ENCODE peak calls at places on chromosome 11, in nine cellular contexts. One of them, this sample, is unnamed.

GRCh38 chr11:93492464-93493251 is 50.5 kb downstream of the SMCO4 start:
- DNase-seq in sigmoid colon: no peak
- DNase-seq in uterus: no peak
- DNase-seq in lower lobe of right lung: no peak
- DNase-seq in esophagus muscularis mucosa: no peak
- DNase-seq in heart left ventricle: no peak
- DNase-seq in MM.1S: no peak
- DNase-seq in A549: no peak
- DNase-seq in left ventricle myocardium inferior: no peak
- DNase-seq in this sample: no peak

GRCh38 chr11:113193894-113194293 is 120.5 kb upstream of the TTC12 start:
- DNase-seq in left ventricle myocardium inferior: peak; percentile 66
- DNase-seq in lower lobe of right lung: no peak
- DNase-seq in uterus: peak; percentile 91
- DNase-seq in esophagus muscularis mucosa: no peak
- DNase-seq in sigmoid colon: no peak
- DNase-seq in MM.1S: no peak
- DNase-seq in heart left ventricle: no peak
- DNase-seq in A549: no peak
- DNase-seq in this sample: no peak

GRCh38 chr11:12724301-12725046 is 50.3 kb downstream of the TEAD1 start:
- DNase-seq in left ventricle myocardium inferior: peak; percentile 67
- DNase-seq in sigmoid colon: peak; percentile 95
- DNase-seq in MM.1S: no peak
- DNase-seq in esophagus muscularis mucosa: no peak
- DNase-seq in lower lobe of right lung: peak; percentile 59
- DNase-seq in heart left ventricle: peak; percentile 80
- DNase-seq in A549: peak; percentile 88
- DNase-seq in uterus: peak; percentile 90
- DNase-seq in this sample: peak; percentile 88

GRCh38 chr11:35943294-35943693 is 568 bp upstream of the LDLRAD3 start:
- DNase-seq in sigmoid colon: no peak
- DNase-seq in MM.1S: no peak
- DNase-seq in lower lobe of right lung: no peak
- DNase-seq in heart left ventricle: no peak
- DNase-seq in uterus: no peak
- DNase-seq in esophagus muscularis mucosa: no peak
- DNase-seq in left ventricle myocardium inferior: no peak
- DNase-seq in A549: no peak
- DNase-seq in this sample: no peak

GRCh38 chr11:75527938-75528845 is 2.5 kb upstream of the GDPD5 start:
- DNase-seq in esophagus muscularis mucosa: no peak
- DNase-seq in heart left ventricle: no peak
- DNase-seq in MM.1S: no peak
- DNase-seq in uterus: no peak
- DNase-seq in lower lobe of right lung: no peak
- DNase-seq in left ventricle myocardium inferior: no peak
- DNase-seq in sigmoid colon: no peak
- DNase-seq in A549: no peak
- DNase-seq in this sample: no peak

GRCh38 chr11:73308003-73308962 is at the start of gene ARHGEF17:
- DNase-seq in left ventricle myocardium inferior: peak; percentile 78
- DNase-seq in heart left ventricle: peak; percentile 84
- DNase-seq in lower lobe of right lung: peak; percentile 79
- DNase-seq in sigmoid colon: peak; percentile 90
- DNase-seq in uterus: peak; percentile 83
- DNase-seq in A549: peak; percentile 83
- DNase-seq in esophagus muscularis mucosa: no peak
- DNase-seq in MM.1S: no peak
- DNase-seq in this sample: peak; percentile 95

GRCh38 chr11:127632971-127633680 is 632.6 kb upstream of the KIRREL3 start:
- DNase-seq in left ventricle myocardium inferior: no peak
- DNase-seq in sigmoid colon: no peak
- DNase-seq in lower lobe of right lung: no peak
- DNase-seq in esophagus muscularis mucosa: no peak
- DNase-seq in heart left ventricle: no peak
- DNase-seq in MM.1S: no peak
- DNase-seq in A549: no peak
- DNase-seq in uterus: no peak
- DNase-seq in this sample: no peak

GRCh38 chr11:33399421-33399820 is 142.2 kb downstream of the HIPK3 start:
- DNase-seq in MM.1S: no peak
- DNase-seq in left ventricle myocardium inferior: no peak
- DNase-seq in esophagus muscularis mucosa: no peak
- DNase-seq in lower lobe of right lung: no peak
- DNase-seq in sigmoid colon: no peak
- DNase-seq in uterus: no peak
- DNase-seq in heart left ventricle: no peak
- DNase-seq in A549: no peak
- DNase-seq in this sample: no peak

GRCh38 chr11:72189448-72190250 is 2.3 kb upstream of the FOLR1 start:
- DNase-seq in A549: no peak
- DNase-seq in uterus: peak; percentile 38
- DNase-seq in left ventricle myocardium inferior: no peak
- DNase-seq in esophagus muscularis mucosa: no peak
- DNase-seq in MM.1S: no peak
- DNase-seq in sigmoid colon: no peak
- DNase-seq in heart left ventricle: no peak
- DNase-seq in lower lobe of right lung: peak; percentile 61
- DNase-seq in this sample: peak; percentile 77

GRCh38 chr11:111370902-111371578 is 8.0 kb downstream of the POU2AF1 start:
- DNase-seq in lower lobe of right lung: no peak
- DNase-seq in heart left ventricle: no peak
- DNase-seq in A549: no peak
- DNase-seq in MM.1S: peak; percentile 89
- DNase-seq in esophagus muscularis mucosa: no peak
- DNase-seq in sigmoid colon: no peak
- DNase-seq in left ventricle myocardium inferior: no peak
- DNase-seq in uterus: no peak
- DNase-seq in this sample: no peak

GRCh38 chr11:120063686-120064340 is 74.1 kb downstream of the TRIM29 start:
- DNase-seq in A549: no peak
- DNase-seq in uterus: no peak
- DNase-seq in left ventricle myocardium inferior: no peak
- DNase-seq in MM.1S: no peak
- DNase-seq in sigmoid colon: no peak
- DNase-seq in heart left ventricle: no peak
- DNase-seq in lower lobe of right lung: no peak
- DNase-seq in esophagus muscularis mucosa: peak; percentile 87
- DNase-seq in this sample: no peak

GRCh38 chr11:14623036-14623435 is 20.6 kb upstream of the PDE3B start:
- DNase-seq in esophagus muscularis mucosa: no peak
- DNase-seq in left ventricle myocardium inferior: no peak
- DNase-seq in MM.1S: no peak
- DNase-seq in sigmoid colon: no peak
- DNase-seq in uterus: no peak
- DNase-seq in heart left ventricle: no peak
- DNase-seq in lower lobe of right lung: no peak
- DNase-seq in A549: no peak
- DNase-seq in this sample: no peak

GRCh38 chr11:71281901-71282300 is 29.5 kb upstream of the SHANK2 start:
- DNase-seq in A549: no peak
- DNase-seq in lower lobe of right lung: no peak
- DNase-seq in esophagus muscularis mucosa: no peak
- DNase-seq in MM.1S: no peak
- DNase-seq in sigmoid colon: peak; percentile 39
- DNase-seq in heart left ventricle: no peak
- DNase-seq in left ventricle myocardium inferior: no peak
- DNase-seq in uterus: no peak
- DNase-seq in this sample: no peak

GRCh38 chr11:8122173-8122572 is 41.2 kb downstream of the TUB start:
- DNase-seq in sigmoid colon: no peak
- DNase-seq in MM.1S: no peak
- DNase-seq in lower lobe of right lung: no peak
- DNase-seq in esophagus muscularis mucosa: no peak
- DNase-seq in A549: no peak
- DNase-seq in heart left ventricle: no peak
- DNase-seq in uterus: no peak
- DNase-seq in left ventricle myocardium inferior: no peak
- DNase-seq in this sample: no peak

GRCh38 chr11:64996710-64997380 is at the start of gene BATF2:
- DNase-seq in A549: peak; percentile 76
- DNase-seq in uterus: peak; percentile 68
- DNase-seq in left ventricle myocardium inferior: peak; percentile 70
- DNase-seq in sigmoid colon: peak; percentile 92
- DNase-seq in heart left ventricle: peak; percentile 79
- DNase-seq in lower lobe of right lung: peak; percentile 89
- DNase-seq in esophagus muscularis mucosa: peak; percentile 96
- DNase-seq in MM.1S: no peak
- DNase-seq in this sample: peak; percentile 93
- TF ChIP-seq CTCF in A549: peak; percentile 49
- TF ChIP-seq CTCF in uterus: peak; percentile 48
- TF ChIP-seq CTCF in left ventricle myocardium inferior: peak; percentile 53
- TF ChIP-seq CTCF in sigmoid colon: peak; percentile 53
- TF ChIP-seq CTCF in heart left ventricle: peak; percentile 16
- TF ChIP-seq CTCF in lower lobe of right lung: peak; percentile 71
- TF ChIP-seq CTCF in esophagus muscularis mucosa: peak; percentile 54
- TF ChIP-seq CTCF in MM.1S: peak; percentile 36
- TF ChIP-seq CTCF in this sample: peak; percentile 56

GRCh38 chr11:125261471-125262087 is 97.0 kb downstream of the PKNOX2 start:
- DNase-seq in lower lobe of right lung: no peak
- DNase-seq in MM.1S: no peak
- DNase-seq in heart left ventricle: no peak
- DNase-seq in A549: no peak
- DNase-seq in esophagus muscularis mucosa: no peak
- DNase-seq in left ventricle myocardium inferior: no peak
- DNase-seq in uterus: no peak
- DNase-seq in sigmoid colon: no peak
- DNase-seq in this sample: no peak
- H3K4me1 ChIP-seq in lower lobe of right lung: no peaks in the 10 kb centered on the region
- H3K4me1 ChIP-seq in MM.1S: no peaks in the 10 kb centered on the region
- H3K4me1 ChIP-seq in heart left ventricle: peaks cover 6% of the 10 kb centered on the region
- H3K4me1 ChIP-seq in A549: no peaks in the 10 kb centered on the region
- H3K4me1 ChIP-seq in esophagus muscularis mucosa: peaks cover 33% of the 10 kb centered on the region
- H3K4me1 ChIP-seq in left ventricle myocardium inferior: peaks cover 41% of the 10 kb centered on the region
- H3K4me1 ChIP-seq in uterus: no peaks in the 10 kb centered on the region
- H3K4me1 ChIP-seq in sigmoid colon: no peaks in the 10 kb centered on the region
- H3K4me1 ChIP-seq in this sample: peaks cover 15% of the 10 kb centered on the region

DNA sequence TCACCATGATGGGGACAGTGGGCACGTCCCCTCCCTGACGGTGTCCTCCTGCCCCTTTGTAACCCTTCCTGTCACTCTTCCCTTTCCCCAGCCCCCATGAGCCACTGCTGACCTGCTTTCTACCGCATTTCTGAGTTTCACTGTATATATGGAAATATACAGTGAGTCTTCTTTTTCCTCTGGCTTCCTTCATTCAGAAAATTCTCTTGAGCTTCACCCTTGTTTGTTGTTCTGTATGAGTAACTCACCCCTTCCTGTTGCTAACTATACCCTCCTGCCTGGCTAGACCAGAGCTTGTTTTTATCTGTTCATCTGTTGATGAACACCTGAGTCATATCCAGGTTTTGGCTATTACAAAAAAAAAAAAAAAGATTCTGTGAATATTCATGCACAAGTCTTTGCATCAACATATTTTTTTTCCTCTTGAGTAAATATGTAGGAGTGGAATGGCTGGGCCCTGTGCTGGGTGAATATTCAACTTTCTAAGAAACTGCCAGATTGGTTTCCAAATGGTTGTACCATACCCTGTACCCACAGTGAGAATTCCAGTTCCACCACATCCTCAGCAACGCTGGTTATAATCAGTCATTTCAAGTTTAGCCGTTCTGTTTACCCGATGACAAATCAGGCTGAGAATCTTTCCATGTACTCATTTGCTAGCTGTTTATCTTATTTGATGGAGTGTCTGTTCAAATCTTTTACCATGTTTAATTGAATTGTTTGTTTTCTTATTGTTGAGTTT is 62.0 kb downstream of the IGF2 start:
- DNase-seq in heart left ventricle: no peak
- DNase-seq in sigmoid colon: no peak
- DNase-seq in left ventricle myocardium inferior: no peak
- DNase-seq in esophagus muscularis mucosa: no peak
- DNase-seq in uterus: no peak
- DNase-seq in A549: peak; percentile 88
- DNase-seq in MM.1S: no peak
- DNase-seq in lower lobe of right lung: no peak
- DNase-seq in this sample: no peak
- H3K27ac ChIP-seq in heart left ventricle: no peak overlapping the region
- H3K27ac ChIP-seq in sigmoid colon: no peak overlapping the region
- H3K27ac ChIP-seq in left ventricle myocardium inferior: no peak overlapping the region
- H3K27ac ChIP-seq in esophagus muscularis mucosa: no peak overlapping the region
- H3K27ac ChIP-seq in uterus: no peak overlapping the region
- H3K27ac ChIP-seq in A549: peak overlapping the region; percentile 72
- H3K27ac ChIP-seq in MM.1S: no peak overlapping the region
- H3K27ac ChIP-seq in lower lobe of right lung: no peak overlapping the region
- H3K27ac ChIP-seq in this sample: no peak overlapping the region

GRCh38 chr11:65013692-65014145 is 241 bp upstream of the ARL2 start:
- DNase-seq in sigmoid colon: peak; percentile 96
- DNase-seq in A549: peak; percentile 94
- DNase-seq in heart left ventricle: peak; percentile 95
- DNase-seq in MM.1S: peak; percentile 91
- DNase-seq in lower lobe of right lung: peak; percentile 94
- DNase-seq in left ventricle myocardium inferior: peak; percentile 95
- DNase-seq in esophagus muscularis mucosa: no peak
- DNase-seq in uterus: peak; percentile 93
- DNase-seq in this sample: peak; percentile 97

GRCh38 chr11:65014146-65014960 is at the start of gene ARL2:
- DNase-seq in A549: no peak
- DNase-seq in lower lobe of right lung: no peak
- DNase-seq in uterus: no peak
- DNase-seq in left ventricle myocardium inferior: no peak
- DNase-seq in heart left ventricle: no peak
- DNase-seq in MM.1S: peak; percentile 76
- DNase-seq in esophagus muscularis mucosa: peak; percentile 97
- DNase-seq in sigmoid colon: no peak
- DNase-seq in this sample: no peak

GRCh38 chr11:65008873-65009272 is 5.1 kb upstream of the ARL2 start:
- DNase-seq in left ventricle myocardium inferior: no peak
- DNase-seq in sigmoid colon: no peak
- DNase-seq in lower lobe of right lung: no peak
- DNase-seq in MM.1S: no peak
- DNase-seq in uterus: no peak
- DNase-seq in A549: no peak
- DNase-seq in heart left ventricle: no peak
- DNase-seq in esophagus muscularis mucosa: no peak
- DNase-seq in this sample: no peak

GRCh38 chr11:65016705-65017104 is 2.7 kb downstream of the ARL2 start:
- DNase-seq in uterus: no peak
- DNase-seq in MM.1S: no peak
- DNase-seq in heart left ventricle: no peak
- DNase-seq in esophagus muscularis mucosa: no peak
- DNase-seq in left ventricle myocardium inferior: no peak
- DNase-seq in sigmoid colon: no peak
- DNase-seq in A549: no peak
- DNase-seq in lower lobe of right lung: no peak
- DNase-seq in this sample: no peak

DNA sequence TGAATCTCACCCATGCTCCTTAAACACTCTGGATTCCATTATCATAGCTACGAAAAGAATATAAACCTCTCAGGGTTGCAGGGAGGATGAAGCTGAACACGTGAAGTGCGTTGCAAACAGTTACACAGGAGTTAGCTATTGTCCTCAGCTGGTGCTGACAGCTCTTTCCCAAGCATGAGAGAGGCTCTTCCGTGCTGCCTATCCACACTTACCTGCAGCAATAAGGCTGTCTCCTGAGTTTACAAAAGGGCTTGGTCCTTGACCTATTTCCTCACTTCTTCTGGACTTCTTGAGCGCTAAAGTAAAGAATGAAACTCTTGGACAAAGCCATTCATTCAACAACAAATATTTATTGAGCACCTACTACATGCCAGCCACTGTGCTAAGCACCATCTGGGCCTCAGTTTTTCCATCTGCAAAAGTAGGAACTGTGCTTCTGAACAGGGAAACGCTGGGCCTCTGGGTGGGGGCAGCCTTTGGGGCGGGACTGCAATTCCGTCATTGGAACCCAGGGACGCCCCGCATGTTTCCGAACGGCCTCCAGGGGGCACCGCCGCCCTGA is 749 bp upstream of the ARL2 start:
- DNase-seq in heart left ventricle: peak; percentile 93
- DNase-seq in sigmoid colon: peak; percentile 97
- DNase-seq in left ventricle myocardium inferior: no peak
- DNase-seq in lower lobe of right lung: peak; percentile 95
- DNase-seq in esophagus muscularis mucosa: peak; percentile 99
- DNase-seq in A549: no peak
- DNase-seq in uterus: peak; percentile 92
- DNase-seq in MM.1S: peak; percentile 90
- DNase-seq in this sample: peak; percentile 96
- TF ChIP-seq CTCF in heart left ventricle: peak; percentile 80
- TF ChIP-seq CTCF in sigmoid colon: peak; percentile 63
- TF ChIP-seq CTCF in left ventricle myocardium inferior: peak; percentile 73
- TF ChIP-seq CTCF in lower lobe of right lung: peak; percentile 86
- TF ChIP-seq CTCF in esophagus muscularis mucosa: peak; percentile 86
- TF ChIP-seq CTCF in A549: peak; percentile 53
- TF ChIP-seq CTCF in uterus: peak; percentile 72
- TF ChIP-seq CTCF in MM.1S: peak; percentile 71
- TF ChIP-seq CTCF in this sample: peak; percentile 81

This sample was measured in kidney.